ENCODE peak calls at places on chromosomes 5 and 9, in four cellular contexts. T is HepG2, V is GM12878, Z is K562. J is an unnamed sample.
A peak's percentile ranks its signal among the peaks of the same experiment; 100 is the strongest.

GRCh38 chr5:135246923-135247795 is 151.9 kb downstream of the MACROH2A1 start:
- DNase-seq in V (no peak), Z (peak; percentile 64), T (no peak), J (peak; percentile 44)

GRCh38 chr9:14497476-14497875 is 183.5 kb upstream of the NFIB start:
- DNase-seq in V (no peak), T (no peak), Z (no peak), J (no peak)

GRCh38 chr9:124267271-124267807 is 9.6 kb downstream of the NEK6 start:
- DNase-seq in T (no peak), V (no peak), Z (no peak), J (no peak)

GRCh38 chr5:56845904-56846479 is 30.6 kb downstream of the MAP3K1 start:
- DNase-seq in V (no peak), Z (no peak), T (no peak), J (no peak)

GRCh38 chr9:125603478-125604021 is 103.5 kb downstream of the MAPKAP1 start:
- DNase-seq in V (no peak), T (no peak), Z (no peak), J (no peak)

GRCh38 chr5:132439521-132440206 is 50.9 kb downstream of the IRF1 start:
- DNase-seq in T (no peak), V (no peak), Z (no peak), J (no peak)

GRCh38 chr9:125137200-125137599 is 6.1 kb downstream of the SCAI start:
- DNase-seq in V (no peak), Z (no peak), T (no peak), J (no peak)

GRCh38 chr9:31799953-31800609 is 584.4 kb upstream of the ACO1 start:
- DNase-seq in T (peak; percentile 24), Z (no peak), V (peak; percentile 4), J (no peak)

GRCh38 chr5:122447072-122447471 is 135.0 kb downstream of the SNCAIP start:
- DNase-seq in V (no peak), Z (no peak), T (no peak), J (no peak)

GRCh38 chr5:170597876-170598275 is 94.1 kb downstream of the KCNIP1 start:
- DNase-seq in Z (no peak), T (no peak), V (no peak), J (no peak)

GRCh38 chr5:124981901-124982300 is 235.5 kb upstream of the ZNF608 start:
- DNase-seq in Z (no peak), V (no peak), T (peak; percentile 6), J (no peak)

GRCh38 chr9:38363589-38363925 is 28.9 kb upstream of the ALDH1B1 start:
- DNase-seq in T (no peak), Z (no peak), V (no peak), J (no peak)

GRCh38 chr5:33755216-33755615 is 136.6 kb downstream of the ADAMTS12 start:
- DNase-seq in T (no peak), V (no peak), Z (no peak), J (no peak)

GRCh38 chr5:114018178-114018577 is 343.7 kb upstream of the KCNN2 start:
- DNase-seq in T (peak; percentile 1), Z (no peak), V (no peak), J (peak; percentile 14)

GRCh38 chr5:155700333-155700732 is 626.6 kb upstream of the SGCD start:
- DNase-seq in T (no peak), Z (no peak), V (no peak), J (no peak)

DNA sequence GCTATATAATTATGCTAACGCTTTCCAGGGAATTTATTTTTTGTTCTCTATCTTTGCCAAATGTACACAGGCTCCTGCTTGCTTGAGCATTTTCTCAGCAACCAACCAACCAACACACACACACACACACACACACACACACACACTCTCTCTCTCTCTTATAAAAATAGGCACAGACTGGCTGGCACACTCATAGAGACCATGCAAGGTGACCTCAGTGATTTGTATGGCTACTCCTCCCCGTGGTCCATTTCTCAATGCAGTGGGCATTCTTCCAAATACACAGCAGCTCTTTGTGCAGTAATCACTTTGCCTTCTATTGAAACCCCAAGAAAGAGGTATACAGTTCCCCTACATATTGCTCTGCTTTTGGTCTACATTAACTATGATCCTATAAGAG is 416.0 kb downstream of the MAN2A1 start:
- DNase-seq in V (no peak), Z (no peak), T (peak; percentile 79), J (no peak)
- TF ChIP-seq TARDBP in V (no peak), Z (no peak), T (no peak), J (no peak)

DNA sequence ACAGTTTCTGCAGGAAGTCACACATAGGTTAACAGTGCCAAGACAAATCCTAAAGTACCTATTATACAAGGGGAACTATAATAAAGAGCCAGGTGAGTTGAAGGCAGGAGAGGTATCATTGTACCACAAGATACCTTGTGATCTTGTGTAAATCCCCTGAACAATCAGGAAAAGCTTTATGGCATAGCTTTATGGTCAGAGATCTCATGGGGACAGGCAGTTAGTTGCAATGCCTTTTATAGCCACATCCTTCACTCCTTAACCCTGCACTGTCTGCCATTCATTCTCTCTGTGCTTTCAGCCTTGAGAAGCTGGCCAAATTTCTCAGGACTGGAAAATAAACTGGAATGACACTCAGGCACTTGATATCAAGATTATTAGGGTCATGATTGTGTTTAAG is 97.0 kb downstream of the GHR start:
- DNase-seq in V (no peak), T (no peak), Z (no peak), J (no peak)
- TF ChIP-seq FOXM1 in V (no peak), T (no peak), Z (no peak), J (no peak)

GRCh38 chr5:179836225-179837019 is 15.7 kb downstream of the SQSTM1 start:
- DNase-seq in T (no peak), Z (no peak), V (no peak), J (no peak)
- TF ChIP-seq TARDBP in T (no peak), Z (no peak), V (no peak), J (no peak)

GRCh38 chr5:150540615-150541396 is 32.9 kb downstream of the NDST1 start:
- DNase-seq in V (no peak), Z (no peak), T (peak; percentile 65), J (no peak)
- TF ChIP-seq FOXM1 in V (no peak), Z (no peak), T (no peak), J (no peak)

GRCh38 chr5:1325191-1325741 is 19.6 kb downstream of the CLPTM1L start:
- DNase-seq in T (no peak), V (no peak), Z (no peak), J (no peak)
- TF ChIP-seq TARDBP in T (no peak), V (no peak), Z (no peak), J (no peak)

DNA sequence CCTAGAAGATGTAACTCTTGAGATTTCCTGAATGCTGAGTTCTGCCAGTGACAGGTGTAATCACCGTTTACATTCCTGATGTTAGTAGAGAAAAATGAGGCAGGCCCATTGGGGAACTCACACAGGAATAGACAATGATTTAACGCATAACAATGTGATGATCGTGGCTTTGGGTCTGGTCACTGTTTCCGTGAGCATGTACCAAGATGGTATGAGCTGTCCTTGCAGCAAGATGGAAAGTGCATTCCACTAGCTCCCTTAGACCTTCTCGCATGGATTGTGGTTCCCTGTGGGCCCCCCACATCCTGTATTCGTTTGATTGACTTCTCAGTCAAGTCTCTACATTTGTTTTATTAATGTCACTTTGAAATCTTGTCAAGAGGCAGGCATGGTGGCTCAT is 124.0 kb upstream of the DAP start:
- DNase-seq in T (no peak), Z (no peak), V (no peak), J (no peak)
- TF ChIP-seq FOXM1 in T (no peak), Z (no peak), V (no peak), J (no peak)

GRCh38 chr5:142211013-142211412 is 102.4 kb downstream of the NDFIP1 start:
- DNase-seq in Z (no peak), V (no peak), T (no peak), J (no peak)

GRCh38 chr5:142213077-142213476 is 104.5 kb downstream of the NDFIP1 start:
- DNase-seq in Z (no peak), T (no peak), V (no peak), J (no peak)

GRCh38 chr5:142219146-142219545 is 105.7 kb downstream of the SPRY4 start:
- DNase-seq in V (no peak), Z (no peak), T (no peak), J (no peak)

GRCh38 chr5:142211918-142212317 is 103.3 kb downstream of the NDFIP1 start:
- DNase-seq in T (no peak), V (no peak), Z (no peak), J (no peak)

GRCh38 chr5:142215915-142216681 is 107.5 kb downstream of the NDFIP1 start:
- DNase-seq in T (peak; percentile 54), V (no peak), Z (no peak), J (no peak)
- TF ChIP-seq TARDBP in T (no peak), V (no peak), Z (no peak), J (no peak)

GRCh38 chr5:147483197-147483790 is 26.6 kb downstream of the DPYSL3 start:
- DNase-seq in T (no peak), V (no peak), Z (no peak), J (no peak)

GRCh38 chr5:147485814-147486213 is 24.1 kb downstream of the DPYSL3 start:
- DNase-seq in Z (no peak), V (no peak), T (no peak), J (no peak)

GRCh38 chr5:147483961-147484707 is 25.7 kb downstream of the DPYSL3 start:
- DNase-seq in T (no peak), Z (no peak), V (no peak), J (no peak)

GRCh38 chr5:147484708-147485020 is 25.2 kb downstream of the DPYSL3 start:
- DNase-seq in T (no peak), V (no peak), Z (no peak), J (no peak)

DNA sequence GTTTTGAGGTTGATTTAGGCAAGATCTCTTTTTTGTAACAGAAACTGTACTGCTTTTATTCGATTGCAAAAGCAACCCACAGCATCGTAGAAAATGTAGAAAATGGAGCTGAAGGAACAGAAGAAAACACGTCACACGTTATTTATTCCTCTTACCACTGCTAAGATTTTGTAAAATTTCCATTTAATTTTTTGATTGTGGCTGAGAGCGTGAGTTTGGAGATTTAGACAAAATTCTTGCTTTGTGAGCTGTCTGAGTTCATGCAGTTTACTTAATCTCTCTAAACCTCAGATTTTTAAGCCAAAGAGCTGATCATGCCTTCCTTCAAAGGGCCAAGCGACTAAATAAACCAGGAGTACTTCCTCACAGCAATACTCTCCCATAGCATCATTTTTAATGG is 24.8 kb downstream of the DPYSL3 start:
- DNase-seq in Z (no peak), T (no peak), V (no peak), J (no peak)
- TF ChIP-seq FOXM1 in Z (no peak), T (no peak), V (no peak), J (no peak)

DNA sequence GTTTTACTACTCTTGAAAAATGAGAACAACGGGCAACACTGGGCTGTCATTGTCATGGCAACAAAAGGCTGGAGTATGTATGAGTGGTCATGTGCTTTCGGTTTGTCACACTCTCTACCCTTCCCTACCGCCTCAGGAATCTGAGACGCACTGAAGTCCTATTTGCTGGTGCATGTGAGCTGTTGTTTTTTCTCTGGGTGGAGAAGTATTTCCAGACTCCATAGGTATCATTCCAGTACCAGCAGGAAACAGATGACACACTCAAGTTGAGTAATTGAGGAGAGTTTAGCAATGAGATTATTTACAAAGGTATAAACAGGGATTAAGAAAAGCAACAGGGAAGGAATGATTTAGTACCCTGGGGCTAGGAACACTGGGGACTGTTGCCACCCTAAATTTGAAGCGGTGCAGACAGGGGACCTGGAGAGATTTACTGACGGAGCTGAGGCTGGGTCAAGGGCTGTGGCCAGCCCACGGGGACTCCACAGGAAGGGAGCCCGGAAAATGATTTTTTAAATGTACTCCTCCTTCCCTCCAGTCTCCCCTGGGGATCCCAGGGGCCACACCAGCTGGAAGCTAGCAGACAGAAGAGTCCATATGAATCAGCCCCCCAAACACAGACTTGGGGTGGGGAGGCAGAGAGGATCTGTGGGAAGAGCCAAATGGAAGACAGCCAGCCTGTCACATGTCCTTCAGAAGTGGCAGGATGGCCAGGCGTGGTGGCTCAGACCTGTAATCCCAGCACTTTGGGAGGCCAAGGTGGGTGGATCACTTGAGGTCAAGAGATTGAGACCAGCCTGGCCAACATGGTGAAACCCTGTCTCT is 13.2 kb upstream of the ZBTB43 start:
- DNase-seq in V (no peak), T (peak; percentile 49), Z (no peak), J (peak; percentile 49)
- TF ChIP-seq TARDBP in V (no peak), T (no peak), Z (no peak), J (no peak)

J was measured in HEK293T.